ENCODE peak calls at places on chromosomes 16 and 17, in four cellular contexts. V, D, K and A are unnamed samples. For H3K27me3, the result is how much of the 10 kb centered on the place peaks cover.

GRCh38 chr16:6835516-6835915 is 497.1 kb upstream of the RBFOX1 start:
- DNase-seq in V (no peak), K (no peak), D (no peak), A (no peak)

GRCh38 chr17:71039391-71039790 is 870.1 kb downstream of the KCNJ2 start:
- DNase-seq in K (no peak), D (no peak), V (no peak), A (no peak)

GRCh38 chr16:54370653-54371052 is 84.1 kb upstream of the IRX3 start:
- DNase-seq in D (peak), K (no peak), V (no peak), A (no peak)

GRCh38 chr17:58386708-58387107 is 30.6 kb downstream of the RNF43 start:
- DNase-seq in K (no peak), V (no peak), D (no peak), A (no peak)

GRCh38 chr17:76630151-76630550 is 13.4 kb downstream of the ST6GALNAC1 start:
- DNase-seq in K (peak), V (no peak), D (no peak), A (no peak)

GRCh38 chr16:88508868-88509748 is 56.0 kb downstream of the ZFPM1 start:
- DNase-seq in D (no peak), V (no peak), K (peak), A (peak)

GRCh38 chr17:4747847-4748246 is 8.1 kb upstream of the CXCL16 start:
- DNase-seq in D (no peak), K (no peak), V (no peak), A (no peak)

GRCh38 chr16:12573730-12574383 is 229.8 kb downstream of the CPPED1 start:
- DNase-seq in D (no peak), V (no peak), K (peak), A (peak)

GRCh38 chr17:18917506-18918032 is 34.4 kb upstream of the SLC5A10 start:
- DNase-seq in D (no peak), V (no peak), K (no peak), A (no peak)

GRCh38 chr17:75979705-75980187 is 706 bp downstream of the TEN1 start:
- DNase-seq in D (no peak), V (no peak), K (no peak), A (peak)

GRCh38 chr17:7992924-7993323 is 9.5 kb upstream of the GUCY2D start:
- DNase-seq in K (no peak), V (no peak), D (no peak), A (no peak)

GRCh38 chr16:67161595-67162058 is 1.9 kb downstream of the FBXL8 start:
- DNase-seq in D (no peak), K (no peak), V (no peak), A (peak)

GRCh38 chr17:27568811-27569210 is 62.2 kb upstream of the LGALS9 start:
- DNase-seq in K (no peak), D (no peak), V (no peak), A (no peak)
- H3K27me3 ChIP-seq in K (under half), D (under half), V (under half), A (under half)

GRCh38 chr16:1283296-1283695 is 26.1 kb upstream of the UBE2I start:
- DNase-seq in V (no peak), K (no peak), D (no peak), A (no peak)

GRCh38 chr16:1283996-1284592 is 25.3 kb upstream of the UBE2I start:
- DNase-seq in V (no peak), D (no peak), K (no peak), A (no peak)

GRCh38 chr16:1287982-1288670 is 21.3 kb upstream of the UBE2I start:
- DNase-seq in V (no peak), D (no peak), K (no peak), A (no peak)

GRCh38 chr16:1286492-1287094 is 22.8 kb upstream of the UBE2I start:
- DNase-seq in D (no peak), V (no peak), K (no peak), A (no peak)

GRCh38 chr16:1285669-1286491 is 23.6 kb upstream of the UBE2I start:
- DNase-seq in V (no peak), D (no peak), K (no peak), A (no peak)
- H3K27me3 ChIP-seq in V (under half), D (under half), K (under half), A (under half)

GRCh38 chr17:27266228-27266627 is 27.7 kb upstream of the WSB1 start:
- DNase-seq in V (no peak), K (no peak), D (no peak), A (no peak)

GRCh38 chr17:27265333-27265732 is 28.6 kb upstream of the WSB1 start:
- DNase-seq in K (no peak), D (no peak), V (no peak), A (no peak)

GRCh38 chr17:27259356-27259755 is 34.6 kb upstream of the WSB1 start:
- DNase-seq in D (no peak), V (no peak), K (no peak), A (no peak)

GRCh38 chr17:27264068-27264812 is 29.7 kb upstream of the WSB1 start:
- DNase-seq in V (no peak), K (no peak), D (no peak), A (peak)

GRCh38 chr17:27263386-27263785 is 30.5 kb upstream of the WSB1 start:
- DNase-seq in V (no peak), K (no peak), D (no peak), A (no peak)
- H3K27me3 ChIP-seq in V (under half), K (under half), D (under half), A (under half)

GRCh38 chr17:44005527-44005864 is 1.1 kb downstream of the NAGS start:
- DNase-seq in D (no peak), K (no peak), V (no peak), A (no peak)
- H3K27me3 ChIP-seq in D (under half), K (under half), V (under half), A (under half)

GRCh38 chr17:47739150-47739549 is 6.1 kb downstream of the TBX21 start:
- DNase-seq in D (no peak), V (no peak), K (no peak), A (no peak)
- H3K27me3 ChIP-seq in D (under half), V (under half), K (under half), A (under half)

GRCh38 chr17:47870042-47870441 is 19.1 kb upstream of the SP6 start:
- DNase-seq in D (no peak), V (no peak), K (no peak), A (no peak)
- H3K27me3 ChIP-seq in D (under half), V (under half), K (under half), A (under half)

GRCh38 chr17:79338589-79338988 is 264.0 kb downstream of the ENGASE start:
- DNase-seq in V (no peak), D (no peak), K (no peak), A (no peak)
- H3K27me3 ChIP-seq in V (under half), D (under half), K (under half), A (under half)

DNA sequence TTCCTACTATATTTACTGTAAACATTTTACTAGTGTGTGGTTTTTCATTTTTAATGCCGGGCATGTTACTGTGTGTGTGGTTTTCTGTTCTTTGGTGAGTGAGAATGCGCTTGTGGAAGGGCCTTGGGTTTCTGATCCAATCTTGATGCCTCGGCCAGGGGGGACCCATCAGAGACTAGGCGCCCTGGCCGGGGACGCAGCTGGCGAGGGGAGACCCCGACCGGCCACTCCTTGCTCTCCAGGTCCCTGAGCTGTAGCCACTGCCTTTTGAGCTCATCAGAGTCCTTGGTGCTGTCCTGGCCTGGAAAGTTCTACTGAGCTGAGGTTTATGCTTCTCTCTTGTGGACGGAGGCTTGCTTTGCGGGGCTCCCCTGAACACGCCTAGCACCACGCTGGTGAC is 37.5 kb downstream of the KIAA0513 start:
- DNase-seq in K (no peak), D (no peak), V (no peak), A (no peak)
- H3K27me3 ChIP-seq in K (under half), D (under half), V (under half), A (under half)